ENCODE peak calls at places on chromosome 11, in seven cellular contexts. One of them, this sample, is unnamed.

GRCh38 chr11:11640996-11641395 is 19.2 kb upstream of the GALNT18 start:
- DNase-seq in lower leg skin: no peak
- DNase-seq in mucosa of descending colon: no peak
- DNase-seq in cardiac fibroblast: no peak
- DNase-seq in fibroblast of villous mesenchyme: no peak
- DNase-seq in fibroblast of lung: no peak
- DNase-seq in fibroblast of mammary gland: no peak
- DNase-seq in this sample: no peak

GRCh38 chr11:16195659-16196058 is 160.7 kb downstream of the SOX6 start:
- DNase-seq in lower leg skin: no peak
- DNase-seq in mucosa of descending colon: no peak
- DNase-seq in cardiac fibroblast: peak
- DNase-seq in fibroblast of villous mesenchyme: peak
- DNase-seq in fibroblast of lung: peak
- DNase-seq in fibroblast of mammary gland: no peak
- DNase-seq in this sample: peak

GRCh38 chr11:76700177-76701100 is 29.9 kb upstream of the LRRC32 start:
- DNase-seq in lower leg skin: peak
- DNase-seq in mucosa of descending colon: no peak
- DNase-seq in cardiac fibroblast: peak
- DNase-seq in fibroblast of villous mesenchyme: peak
- DNase-seq in fibroblast of lung: peak
- DNase-seq in fibroblast of mammary gland: peak
- DNase-seq in this sample: peak

GRCh38 chr11:93567406-93567819 is 24.2 kb upstream of the SMCO4 start:
- DNase-seq in lower leg skin: no peak
- DNase-seq in mucosa of descending colon: no peak
- DNase-seq in cardiac fibroblast: peak
- DNase-seq in fibroblast of villous mesenchyme: no peak
- DNase-seq in fibroblast of lung: peak
- DNase-seq in fibroblast of mammary gland: peak
- DNase-seq in this sample: peak

GRCh38 chr11:118415739-118416068 is 14.3 kb downstream of the ATP5MG start:
- DNase-seq in lower leg skin: no peak
- DNase-seq in mucosa of descending colon: no peak
- DNase-seq in cardiac fibroblast: peak
- DNase-seq in fibroblast of villous mesenchyme: peak
- DNase-seq in fibroblast of lung: peak
- DNase-seq in fibroblast of mammary gland: peak
- DNase-seq in this sample: peak

GRCh38 chr11:130781906-130782305 is 134.4 kb downstream of the SNX19 start:
- DNase-seq in lower leg skin: no peak
- DNase-seq in mucosa of descending colon: no peak
- DNase-seq in cardiac fibroblast: peak
- DNase-seq in fibroblast of villous mesenchyme: peak
- DNase-seq in fibroblast of lung: peak
- DNase-seq in fibroblast of mammary gland: peak
- DNase-seq in this sample: no peak

GRCh38 chr11:74377689-74378088 is 20.5 kb downstream of the PGM2L1 start:
- DNase-seq in lower leg skin: no peak
- DNase-seq in mucosa of descending colon: no peak
- DNase-seq in cardiac fibroblast: no peak
- DNase-seq in fibroblast of villous mesenchyme: no peak
- DNase-seq in fibroblast of lung: no peak
- DNase-seq in fibroblast of mammary gland: no peak
- DNase-seq in this sample: no peak

GRCh38 chr11:110795124-110795624 is 82.9 kb upstream of the ARHGAP20 start:
- DNase-seq in lower leg skin: no peak
- DNase-seq in mucosa of descending colon: no peak
- DNase-seq in cardiac fibroblast: peak
- DNase-seq in fibroblast of villous mesenchyme: no peak
- DNase-seq in fibroblast of lung: no peak
- DNase-seq in fibroblast of mammary gland: no peak
- DNase-seq in this sample: no peak

GRCh38 chr11:102429691-102430090 is 22.9 kb downstream of the TMEM123 start:
- DNase-seq in lower leg skin: no peak
- DNase-seq in mucosa of descending colon: no peak
- DNase-seq in cardiac fibroblast: no peak
- DNase-seq in fibroblast of villous mesenchyme: peak
- DNase-seq in fibroblast of lung: no peak
- DNase-seq in fibroblast of mammary gland: no peak
- DNase-seq in this sample: no peak

GRCh38 chr11:20488352-20488751 is 100.8 kb downstream of the PRMT3 start:
- DNase-seq in lower leg skin: no peak
- DNase-seq in mucosa of descending colon: no peak
- DNase-seq in cardiac fibroblast: no peak
- DNase-seq in fibroblast of villous mesenchyme: no peak
- DNase-seq in fibroblast of lung: peak
- DNase-seq in fibroblast of mammary gland: no peak
- DNase-seq in this sample: peak

GRCh38 chr11:110148775-110149744 is 55.9 kb downstream of the ZC3H12C start:
- DNase-seq in lower leg skin: no peak
- DNase-seq in mucosa of descending colon: no peak
- DNase-seq in cardiac fibroblast: peak
- DNase-seq in fibroblast of villous mesenchyme: peak
- DNase-seq in fibroblast of lung: peak
- DNase-seq in fibroblast of mammary gland: peak
- DNase-seq in this sample: no peak

GRCh38 chr11:114247070-114247789 is 49.0 kb upstream of the NNMT start:
- DNase-seq in lower leg skin: no peak
- DNase-seq in mucosa of descending colon: no peak
- DNase-seq in cardiac fibroblast: no peak
- DNase-seq in fibroblast of villous mesenchyme: no peak
- DNase-seq in fibroblast of lung: no peak
- DNase-seq in fibroblast of mammary gland: no peak
- DNase-seq in this sample: no peak

GRCh38 chr11:72038491-72038890 is 39.8 kb downstream of the IL18BP start:
- DNase-seq in lower leg skin: peak
- DNase-seq in mucosa of descending colon: no peak
- DNase-seq in cardiac fibroblast: peak
- DNase-seq in fibroblast of villous mesenchyme: peak
- DNase-seq in fibroblast of lung: peak
- DNase-seq in fibroblast of mammary gland: peak
- DNase-seq in this sample: no peak

GRCh38 chr11:113168804-113169342 is 145.5 kb upstream of the TTC12 start:
- DNase-seq in lower leg skin: no peak
- DNase-seq in mucosa of descending colon: no peak
- DNase-seq in cardiac fibroblast: no peak
- DNase-seq in fibroblast of villous mesenchyme: no peak
- DNase-seq in fibroblast of lung: no peak
- DNase-seq in fibroblast of mammary gland: no peak
- DNase-seq in this sample: no peak

GRCh38 chr11:130651266-130651855 is 202.9 kb downstream of the ADAMTS15 start:
- DNase-seq in lower leg skin: peak
- DNase-seq in mucosa of descending colon: no peak
- DNase-seq in cardiac fibroblast: no peak
- DNase-seq in fibroblast of villous mesenchyme: no peak
- DNase-seq in fibroblast of lung: no peak
- DNase-seq in fibroblast of mammary gland: no peak
- DNase-seq in this sample: no peak

GRCh38 chr11:83007909-83008580 is 63.7 kb downstream of the RAB30 start:
- DNase-seq in lower leg skin: no peak
- DNase-seq in mucosa of descending colon: peak
- DNase-seq in cardiac fibroblast: peak
- DNase-seq in fibroblast of villous mesenchyme: peak
- DNase-seq in fibroblast of lung: peak
- DNase-seq in fibroblast of mammary gland: no peak
- DNase-seq in this sample: no peak

GRCh38 chr11:38169286-38169685 is 1571.2 kb upstream of the RAG2 start:
- DNase-seq in lower leg skin: no peak
- DNase-seq in mucosa of descending colon: no peak
- DNase-seq in cardiac fibroblast: peak
- DNase-seq in fibroblast of villous mesenchyme: peak
- DNase-seq in fibroblast of lung: peak
- DNase-seq in fibroblast of mammary gland: peak
- DNase-seq in this sample: peak

GRCh38 chr11:79342686-79343085 is 98.1 kb downstream of the TENM4 start:
- DNase-seq in lower leg skin: no peak
- DNase-seq in mucosa of descending colon: no peak
- DNase-seq in cardiac fibroblast: no peak
- DNase-seq in fibroblast of villous mesenchyme: no peak
- DNase-seq in fibroblast of lung: no peak
- DNase-seq in fibroblast of mammary gland: no peak
- DNase-seq in this sample: no peak

GRCh38 chr11:66007201-66007634 is 4.6 kb upstream of the CST6 start:
- DNase-seq in lower leg skin: no peak
- DNase-seq in mucosa of descending colon: no peak
- DNase-seq in cardiac fibroblast: no peak
- DNase-seq in fibroblast of villous mesenchyme: peak
- DNase-seq in fibroblast of lung: no peak
- DNase-seq in fibroblast of mammary gland: no peak
- DNase-seq in this sample: no peak

GRCh38 chr11:102306048-102306575 is 11.2 kb upstream of the BIRC3 start:
- DNase-seq in lower leg skin: peak
- DNase-seq in mucosa of descending colon: peak
- DNase-seq in cardiac fibroblast: no peak
- DNase-seq in fibroblast of villous mesenchyme: no peak
- DNase-seq in fibroblast of lung: peak
- DNase-seq in fibroblast of mammary gland: no peak
- DNase-seq in this sample: no peak

GRCh38 chr11:75593337-75593915 is 31.4 kb downstream of the SERPINH1 start:
- DNase-seq in lower leg skin: no peak
- DNase-seq in mucosa of descending colon: no peak
- DNase-seq in cardiac fibroblast: peak
- DNase-seq in fibroblast of villous mesenchyme: no peak
- DNase-seq in fibroblast of lung: no peak
- DNase-seq in fibroblast of mammary gland: no peak
- DNase-seq in this sample: no peak

DNA sequence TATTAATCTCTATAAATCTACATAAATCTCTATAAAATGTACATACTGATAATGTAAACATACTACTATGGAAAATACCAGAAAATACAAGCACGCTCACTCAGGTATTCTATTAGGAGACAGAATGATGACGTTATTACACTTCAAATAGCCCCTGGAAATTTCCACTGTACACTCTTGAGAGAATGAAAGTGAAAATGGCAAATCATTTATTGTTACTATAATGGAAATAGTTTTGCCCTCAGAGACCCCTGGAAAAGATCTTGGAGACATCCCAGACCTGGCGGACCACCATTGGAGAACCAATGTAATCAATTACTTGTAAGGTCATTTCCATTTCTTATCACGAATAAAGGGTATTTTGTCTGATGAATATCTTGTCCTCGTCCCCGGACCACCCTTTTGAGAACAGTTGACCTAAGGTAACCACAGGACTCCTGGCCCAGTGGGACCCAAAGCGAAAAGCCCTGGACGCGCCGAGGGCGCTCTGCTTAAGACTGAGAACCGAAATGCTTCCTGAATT is 509 bp upstream of the PRRG4 start:
- DNase-seq in lower leg skin: no peak
- DNase-seq in mucosa of descending colon: no peak
- DNase-seq in cardiac fibroblast: no peak
- DNase-seq in fibroblast of villous mesenchyme: peak
- DNase-seq in fibroblast of lung: no peak
- DNase-seq in fibroblast of mammary gland: no peak
- DNase-seq in this sample: no peak
- TF ChIP-seq CTCF in lower leg skin: no peak
- TF ChIP-seq CTCF in mucosa of descending colon: no peak
- TF ChIP-seq CTCF in cardiac fibroblast: no peak
- TF ChIP-seq CTCF in fibroblast of villous mesenchyme: no peak
- TF ChIP-seq CTCF in fibroblast of lung: no peak
- TF ChIP-seq CTCF in fibroblast of mammary gland: no peak
- TF ChIP-seq CTCF in this sample: no peak

GRCh38 chr11:15115686-15116085 is 963 bp downstream of the INSC start:
- DNase-seq in lower leg skin: no peak
- DNase-seq in mucosa of descending colon: no peak
- DNase-seq in cardiac fibroblast: no peak
- DNase-seq in fibroblast of villous mesenchyme: no peak
- DNase-seq in fibroblast of lung: no peak
- DNase-seq in fibroblast of mammary gland: no peak
- DNase-seq in this sample: no peak
- H3K4me3 ChIP-seq in lower leg skin: no peak
- H3K4me3 ChIP-seq in mucosa of descending colon: no peak
- H3K4me3 ChIP-seq in cardiac fibroblast: no peak
- H3K4me3 ChIP-seq in fibroblast of villous mesenchyme: no peak
- H3K4me3 ChIP-seq in fibroblast of lung: no peak
- H3K4me3 ChIP-seq in fibroblast of mammary gland: peak
- H3K4me3 ChIP-seq in this sample: no peak

GRCh38 chr11:122653911-122654310 is 1.6 kb upstream of the UBASH3B start:
- DNase-seq in lower leg skin: no peak
- DNase-seq in mucosa of descending colon: no peak
- DNase-seq in cardiac fibroblast: peak
- DNase-seq in fibroblast of villous mesenchyme: no peak
- DNase-seq in fibroblast of lung: no peak
- DNase-seq in fibroblast of mammary gland: peak
- DNase-seq in this sample: no peak
- TF ChIP-seq CTCF in lower leg skin: no peak
- TF ChIP-seq CTCF in mucosa of descending colon: no peak
- TF ChIP-seq CTCF in cardiac fibroblast: no peak
- TF ChIP-seq CTCF in fibroblast of villous mesenchyme: peak
- TF ChIP-seq CTCF in fibroblast of lung: peak
- TF ChIP-seq CTCF in fibroblast of mammary gland: peak
- TF ChIP-seq CTCF in this sample: no peak

GRCh38 chr11:67628710-67629385 is 889 bp downstream of the NUDT8 start:
- DNase-seq in lower leg skin: no peak
- DNase-seq in mucosa of descending colon: no peak
- DNase-seq in cardiac fibroblast: no peak
- DNase-seq in fibroblast of villous mesenchyme: no peak
- DNase-seq in fibroblast of lung: no peak
- DNase-seq in fibroblast of mammary gland: no peak
- DNase-seq in this sample: no peak
- H3K4me3 ChIP-seq in lower leg skin: peak
- H3K4me3 ChIP-seq in mucosa of descending colon: peak
- H3K4me3 ChIP-seq in cardiac fibroblast: peak
- H3K4me3 ChIP-seq in fibroblast of villous mesenchyme: no peak
- H3K4me3 ChIP-seq in fibroblast of lung: no peak
- H3K4me3 ChIP-seq in fibroblast of mammary gland: no peak
- H3K4me3 ChIP-seq in this sample: peak

GRCh38 chr11:63867511-63867910 is 28.6 kb downstream of the MARK2 start:
- DNase-seq in lower leg skin: no peak
- DNase-seq in mucosa of descending colon: peak
- DNase-seq in cardiac fibroblast: no peak
- DNase-seq in fibroblast of villous mesenchyme: no peak
- DNase-seq in fibroblast of lung: no peak
- DNase-seq in fibroblast of mammary gland: no peak
- DNase-seq in this sample: no peak
- TF ChIP-seq CTCF in lower leg skin: no peak
- TF ChIP-seq CTCF in mucosa of descending colon: no peak
- TF ChIP-seq CTCF in cardiac fibroblast: no peak
- TF ChIP-seq CTCF in fibroblast of villous mesenchyme: no peak
- TF ChIP-seq CTCF in fibroblast of lung: no peak
- TF ChIP-seq CTCF in fibroblast of mammary gland: no peak
- TF ChIP-seq CTCF in this sample: no peak

DNA sequence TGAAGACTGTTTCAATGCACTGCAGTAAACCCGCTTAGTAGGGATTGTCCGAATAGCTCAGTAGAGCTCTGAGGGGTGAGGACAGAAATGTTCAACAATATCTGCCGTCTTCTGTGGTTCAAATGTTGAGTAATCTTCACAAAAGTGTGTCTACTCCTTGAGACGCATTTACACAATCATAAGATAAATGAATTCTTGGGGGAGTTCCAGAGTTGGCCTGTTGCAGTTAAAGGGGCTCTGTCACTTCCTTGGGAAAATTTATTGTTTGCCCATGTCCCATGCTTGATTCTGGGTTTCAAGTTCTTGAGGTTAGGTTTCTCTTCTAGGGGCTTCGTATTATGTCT is 614 bp downstream of the ANO3 start:
- DNase-seq in lower leg skin: no peak
- DNase-seq in mucosa of descending colon: no peak
- DNase-seq in cardiac fibroblast: peak
- DNase-seq in fibroblast of villous mesenchyme: no peak
- DNase-seq in fibroblast of lung: peak
- DNase-seq in fibroblast of mammary gland: peak
- DNase-seq in this sample: no peak
- H3K4me3 ChIP-seq in lower leg skin: no peak
- H3K4me3 ChIP-seq in mucosa of descending colon: no peak
- H3K4me3 ChIP-seq in cardiac fibroblast: peak
- H3K4me3 ChIP-seq in fibroblast of villous mesenchyme: no peak
- H3K4me3 ChIP-seq in fibroblast of lung: no peak
- H3K4me3 ChIP-seq in fibroblast of mammary gland: no peak
- H3K4me3 ChIP-seq in this sample: no peak

This sample was measured in astrocyte of the cerebellum.